ENCODE peak calls at places on chromosomes 2 and 18, in six cellular contexts. Y, Q, X, A, O and F are unnamed samples. For H3K9me3, H3K36me3 and H3K4me1, the result is how much of the 10 kb centered on the place peaks cover.

GRCh38 chr2:64700133-64700809 is 46.6 kb upstream of the SERTAD2 start:
- DNase-seq in Y (peak), Q (no peak), X (no peak), A (no peak), O (no peak), F (no peak)

GRCh38 chr2:38171208-38171858 is 95.4 kb upstream of the CYP1B1 start:
- DNase-seq in Y (no peak), Q (no peak), X (no peak), A (no peak), O (no peak), F (no peak)

GRCh38 chr2:124666976-124667375 is 641.9 kb downstream of the CNTNAP5 start:
- DNase-seq in Y (no peak), Q (no peak), X (no peak), A (no peak), O (no peak), F (no peak)

GRCh38 chr2:236934166-236934565 is 151.5 kb upstream of the COPS8 start:
- DNase-seq in Y (no peak), Q (no peak), X (no peak), A (no peak), O (no peak), F (no peak)

GRCh38 chr2:161265874-161266273 is 42.4 kb upstream of the PSMD14 start:
- DNase-seq in Y (no peak), Q (no peak), X (no peak), A (no peak), O (no peak), F (no peak)

GRCh38 chr2:144456680-144457079 is 63.2 kb downstream of the ZEB2 start:
- DNase-seq in Y (peak), Q (no peak), X (peak), A (no peak), O (no peak), F (no peak)

GRCh38 chr2:39142904-39143617 is 22.2 kb upstream of the SOS1 start:
- DNase-seq in Y (no peak), Q (no peak), X (no peak), A (no peak), O (no peak), F (no peak)

GRCh38 chr2:238203973-238204683 is 633 bp upstream of the ILKAP start:
- DNase-seq in Y (no peak), Q (no peak), X (no peak), A (no peak), O (no peak), F (no peak)

GRCh38 chr2:235541838-235542549 is 48.2 kb downstream of the AGAP1 start:
- DNase-seq in Y (no peak), Q (no peak), X (no peak), A (no peak), O (no peak), F (no peak)

GRCh38 chr2:160399880-160400279 is 93.7 kb downstream of the RBMS1 start:
- DNase-seq in Y (no peak), Q (no peak), X (no peak), A (no peak), O (peak), F (no peak)

GRCh38 chr18:58321986-58322385 is 278.0 kb downstream of the NEDD4L start:
- DNase-seq in Y (peak), Q (peak), X (peak), A (peak), O (peak), F (peak)

GRCh38 chr2:49248506-49248905 is 94.2 kb upstream of the FSHR start:
- DNase-seq in Y (peak), Q (no peak), X (no peak), A (no peak), O (no peak), F (no peak)

GRCh38 chr2:20596193-20596972 is 54.5 kb downstream of the HS1BP3 start:
- DNase-seq in Y (no peak), Q (no peak), X (peak), A (no peak), O (peak), F (no peak)

GRCh38 chr2:237515621-237516275 is 28.7 kb downstream of the MLPH start:
- DNase-seq in Y (no peak), Q (no peak), X (no peak), A (no peak), O (no peak), F (no peak)

GRCh38 chr18:1663879-1664705 is 759.4 kb downstream of the ADCYAP1 start:
- DNase-seq in Y (peak), Q (peak), X (peak), A (peak), O (peak), F (no peak)

GRCh38 chr2:176188969-176189665 is 649 bp downstream of the HOXD1 start:
- DNase-seq in Y (no peak), Q (no peak), X (no peak), A (peak), O (peak), F (no peak)

GRCh38 chr2:70388128-70388527 is 86.3 kb upstream of the FAM136A start:
- DNase-seq in Y (no peak), Q (no peak), X (no peak), A (no peak), O (no peak), F (no peak)

GRCh38 chr2:40431600-40431955 is 20.3 kb downstream of the SLC8A1 start:
- DNase-seq in Y (peak), Q (peak), X (peak), A (no peak), O (no peak), F (no peak)

GRCh38 chr18:27223570-27224340 is 38.6 kb upstream of the CHST9 start:
- DNase-seq in Y (no peak), Q (no peak), X (no peak), A (no peak), O (peak), F (no peak)

GRCh38 chr2:70904371-70905216 is 31.1 kb upstream of the ATP6V1B1 start:
- DNase-seq in Y (no peak), Q (no peak), X (no peak), A (no peak), O (peak), F (no peak)

GRCh38 chr2:6968319-6969100 is 51.3 kb downstream of the RNF144A start:
- DNase-seq in Y (peak), Q (peak), X (no peak), A (no peak), O (peak), F (no peak)

GRCh38 chr2:64649013-64649484 is 4.7 kb downstream of the SERTAD2 start:
- DNase-seq in Y (no peak), Q (no peak), X (no peak), A (no peak), O (no peak), F (no peak)

GRCh38 chr18:944440-944839 is 39.8 kb downstream of the ADCYAP1 start:
- DNase-seq in Y (peak), Q (no peak), X (no peak), A (no peak), O (no peak), F (no peak)

GRCh38 chr2:120740765-120741513 is 5.3 kb downstream of the GLI2 start:
- DNase-seq in Y (no peak), Q (no peak), X (no peak), A (no peak), O (peak), F (no peak)

GRCh38 chr2:192559541-192560126 is 364.9 kb upstream of the TMEFF2 start:
- DNase-seq in Y (no peak), Q (no peak), X (no peak), A (no peak), O (no peak), F (no peak)

GRCh38 chr2:125471963-125472362 is 1184.0 kb upstream of the GYPC start:
- DNase-seq in Y (peak), Q (no peak), X (no peak), A (peak), O (peak), F (no peak)

GRCh38 chr2:85906748-85907147 is 18.0 kb upstream of the ST3GAL5 start:
- DNase-seq in Y (no peak), Q (no peak), X (no peak), A (no peak), O (no peak), F (no peak)

GRCh38 chr2:168336786-168337388 is 89.5 kb upstream of the STK39 start:
- DNase-seq in Y (no peak), Q (no peak), X (no peak), A (peak), O (peak), F (no peak)

GRCh38 chr2:94993176-94994062 is 32.1 kb upstream of the MAL start:
- DNase-seq in Y (no peak), Q (no peak), X (no peak), A (no peak), O (no peak), F (no peak)

GRCh38 chr2:38528008-38528442 is 74.7 kb downstream of the HNRNPLL start:
- DNase-seq in Y (peak), Q (peak), X (peak), A (no peak), O (peak), F (no peak)

GRCh38 chr2:20040489-20041172 is 10.8 kb downstream of the LAPTM4A start:
- DNase-seq in Y (no peak), Q (no peak), X (no peak), A (no peak), O (no peak), F (no peak)

GRCh38 chr2:3198119-3198518 is 179.5 kb downstream of the EIPR1 start:
- DNase-seq in Y (no peak), Q (no peak), X (no peak), A (no peak), O (peak), F (no peak)

GRCh38 chr2:10124538-10125045 is 2.1 kb downstream of the RRM2 start:
- DNase-seq in Y (peak), Q (no peak), X (no peak), A (peak), O (peak), F (peak)

GRCh38 chr18:7084080-7084765 is 33.4 kb downstream of the LAMA1 start:
- DNase-seq in Y (peak), Q (no peak), X (no peak), A (no peak), O (no peak), F (no peak)

GRCh38 chr18:25093131-25093530 is 258.8 kb downstream of the ZNF521 start:
- DNase-seq in Y (no peak), Q (no peak), X (no peak), A (no peak), O (no peak), F (no peak)

GRCh38 chr2:118850171-118850900 is 2.9 kb upstream of the EN1 start:
- DNase-seq in Y (no peak), Q (no peak), X (no peak), A (no peak), O (peak), F (no peak)

GRCh38 chr2:18599509-18600254 is 10.3 kb upstream of the NT5C1B start:
- DNase-seq in Y (peak), Q (no peak), X (peak), A (no peak), O (no peak), F (no peak)

GRCh38 chr2:26940001-26940400 is 30.4 kb upstream of the MAPRE3 start:
- DNase-seq in Y (no peak), Q (no peak), X (no peak), A (no peak), O (no peak), F (no peak)

GRCh38 chr2:159084395-159085370 is 116.2 kb downstream of the TANC1 start:
- DNase-seq in Y (no peak), Q (no peak), X (no peak), A (no peak), O (no peak), F (no peak)

DNA sequence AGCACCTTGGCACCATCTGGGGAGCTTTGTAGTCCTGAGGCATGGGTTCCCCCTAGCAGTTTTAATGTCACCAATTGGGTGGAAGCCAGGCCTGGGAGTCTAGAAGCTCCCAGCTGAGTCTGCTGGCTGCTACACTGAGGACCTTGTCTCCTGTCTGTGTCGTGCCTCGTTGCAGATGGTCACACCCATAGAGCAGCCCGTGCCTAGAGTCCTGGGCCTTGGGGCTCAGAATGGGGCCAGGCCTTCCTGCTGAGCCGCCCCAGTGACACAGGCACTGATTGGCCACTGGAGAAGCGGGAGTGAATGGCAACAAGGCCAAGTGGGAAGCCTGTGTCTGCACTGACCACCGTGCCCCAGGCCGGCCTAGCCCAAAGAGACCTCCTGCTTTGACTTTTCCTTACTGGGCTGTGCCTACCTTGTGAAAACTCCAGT is 113.2 kb downstream of the SH3RF3 start:
- DNase-seq in Y (peak), Q (peak), X (peak), A (no peak), O (no peak), F (no peak)
- H3K9me3 ChIP-seq in Y (under half), Q (under half), X (under half), A (under half), O (under half), F (under half)

DNA sequence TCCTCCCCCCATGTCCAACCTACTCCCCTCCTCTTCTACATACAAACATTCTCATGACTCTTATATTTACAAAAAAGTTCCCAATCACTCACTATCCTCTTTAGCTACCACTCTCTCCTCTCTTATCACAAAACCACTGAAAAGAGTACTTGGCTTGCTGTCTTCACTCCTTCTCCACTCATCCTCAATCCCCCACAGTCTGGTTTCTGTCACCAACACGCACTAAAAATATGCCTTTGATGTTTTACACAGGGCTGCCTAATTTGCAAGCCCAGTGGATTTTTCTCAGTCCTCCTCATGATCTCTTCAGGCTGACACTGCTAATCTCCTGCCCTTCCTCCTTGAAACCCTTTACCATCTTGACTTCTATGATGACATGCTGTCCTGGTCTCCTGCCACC is 159.4 kb downstream of the TNS1 start:
- DNase-seq in Y (no peak), Q (no peak), X (no peak), A (no peak), O (no peak), F (no peak)
- H3K36me3 ChIP-seq in Y (half or more), Q (half or more), X (under half), A (under half), O (under half), F (under half)

DNA sequence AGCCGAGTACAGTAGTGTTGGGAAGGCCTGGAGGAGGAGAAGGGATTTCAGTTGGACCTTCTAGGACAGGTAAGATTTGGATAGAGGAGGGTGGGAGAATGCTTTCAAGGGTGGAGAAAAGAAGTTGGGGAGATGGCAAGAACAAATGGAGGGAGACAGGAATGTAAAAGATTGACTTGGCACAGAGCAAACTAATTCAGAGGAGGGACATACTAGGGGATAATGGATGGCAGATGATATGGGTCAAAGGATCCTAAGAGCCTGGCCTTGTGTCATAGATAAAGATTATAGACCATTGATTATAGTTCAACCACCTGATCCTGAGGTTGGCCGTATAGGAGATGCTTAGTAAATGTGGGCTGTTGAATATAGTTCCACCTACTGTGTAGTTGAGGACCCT is 12.4 kb downstream of the WDR43 start:
- DNase-seq in Y (no peak), Q (no peak), X (no peak), A (no peak), O (no peak), F (no peak)
- H3K4me1 ChIP-seq in Y (under half), Q (under half), X (under half), A (under half), O (under half), F (under half)

DNA sequence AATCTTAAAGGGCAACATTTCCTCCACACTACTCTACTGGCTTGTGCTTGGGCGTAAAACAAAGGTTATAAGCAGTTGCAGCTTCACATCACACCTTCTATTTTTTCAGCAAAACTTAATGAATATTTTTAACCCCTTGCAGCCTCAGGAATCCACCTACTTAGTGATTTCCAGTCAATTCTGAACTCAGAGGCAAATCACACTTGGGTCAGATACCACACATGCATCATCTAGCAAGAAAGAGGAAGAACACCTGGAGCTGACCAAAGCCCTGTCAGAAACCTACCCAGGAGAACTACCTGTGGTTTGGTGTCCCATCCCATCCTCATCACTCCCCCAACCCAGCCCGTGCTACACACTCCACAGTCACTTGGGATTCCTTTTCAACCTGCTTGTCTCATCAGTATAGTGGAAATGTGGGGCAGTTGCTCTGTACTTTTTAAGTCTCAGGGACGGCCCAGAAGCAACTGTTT is 25.5 kb downstream of the PIAS2 start:
- DNase-seq in Y (no peak), Q (no peak), X (no peak), A (no peak), O (no peak), F (no peak)
- H3K9me3 ChIP-seq in Y (under half), Q (under half), X (under half), A (under half), O (under half), F (under half)

DNA sequence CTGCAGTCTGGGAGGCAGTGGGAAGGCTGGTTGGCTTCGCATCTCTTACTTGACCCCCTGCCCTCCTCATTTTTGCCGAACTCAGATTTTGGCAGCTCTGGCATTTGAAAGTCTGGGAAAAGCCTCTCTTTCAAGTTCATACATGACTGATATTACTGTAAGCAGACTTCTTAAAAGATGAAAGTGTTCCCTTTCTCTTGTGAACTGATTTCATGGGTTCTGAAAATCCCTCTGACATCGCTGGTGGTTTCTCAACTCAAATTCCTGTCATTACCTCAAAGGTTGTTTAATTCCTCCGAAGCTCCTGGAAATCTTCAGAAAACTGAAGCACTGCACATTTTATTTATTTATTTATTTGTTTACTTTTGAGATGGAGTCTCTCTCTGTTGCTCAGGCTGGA is 16.9 kb upstream of the SLC38A11 start:
- DNase-seq in Y (no peak), Q (no peak), X (no peak), A (no peak), O (no peak), F (no peak)
- H3K36me3 ChIP-seq in Y (under half), Q (under half), X (under half), A (under half), O (under half), F (under half)

GRCh38 chr18:47915930-47916329 is 14.5 kb downstream of the SMAD2 start:
- DNase-seq in Y (no peak), Q (no peak), X (no peak), A (no peak), O (no peak), F (no peak)

GRCh38 chr18:47917923-47918610 is 12.4 kb downstream of the SMAD2 start:
- DNase-seq in Y (no peak), Q (no peak), X (no peak), A (no peak), O (peak), F (no peak)

GRCh38 chr18:47915229-47915628 is 15.2 kb downstream of the SMAD2 start:
- DNase-seq in Y (no peak), Q (no peak), X (no peak), A (no peak), O (no peak), F (no peak)

GRCh38 chr18:47919916-47920315 is 10.5 kb downstream of the SMAD2 start:
- DNase-seq in Y (no peak), Q (no peak), X (no peak), A (no peak), O (peak), F (no peak)
- H3K4me1 ChIP-seq in Y (under half), Q (half or more), X (under half), A (under half), O (half or more), F (under half)

GRCh38 chr2:74094291-74094690 is 53.4 kb downstream of the BOLA3 start:
- DNase-seq in Y (no peak), Q (no peak), X (no peak), A (no peak), O (no peak), F (no peak)
- H3K9me3 ChIP-seq in Y (under half), Q (under half), X (under half), A (under half), O (under half), F (under half)

DNA sequence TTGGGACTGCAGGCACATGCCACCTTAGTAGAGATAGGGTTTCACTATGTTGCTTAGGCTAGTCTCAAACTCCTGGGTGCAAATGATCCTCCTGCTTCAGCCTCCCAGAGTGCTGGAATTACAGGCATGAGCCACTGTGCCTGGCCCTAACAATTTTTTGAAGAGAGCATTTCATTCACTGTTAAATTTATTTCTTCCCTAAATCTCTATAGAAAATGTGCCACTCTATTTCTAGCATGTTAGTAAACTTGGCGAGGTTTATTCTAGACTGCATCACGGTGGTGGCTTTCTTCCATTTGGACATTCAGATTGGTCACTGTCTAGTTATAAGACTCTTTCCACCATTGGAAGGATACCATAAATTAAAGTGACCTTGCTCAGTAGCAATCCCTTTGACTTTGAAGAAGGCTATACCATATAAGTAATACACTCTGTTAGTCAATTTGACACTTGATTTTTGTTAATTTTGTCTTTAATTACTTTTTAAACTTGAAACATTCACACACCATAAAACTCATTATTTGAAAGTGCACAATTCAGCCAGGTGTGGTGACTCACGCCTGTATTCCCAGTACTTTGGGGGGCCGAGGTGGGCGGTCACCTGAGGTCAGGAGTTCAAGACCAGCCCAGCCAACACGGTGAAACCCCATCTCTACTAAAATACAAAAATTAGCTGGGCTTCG is 16.2 kb downstream of the DDX1 start:
- DNase-seq in Y (no peak), Q (no peak), X (no peak), A (no peak), O (no peak), F (no peak)
- H3K36me3 ChIP-seq in Y (half or more), Q (half or more), X (under half), A (under half), O (under half), F (under half)